ENCODE peak calls at places on chromosomes 6 and 20, in nine cellular contexts. Y, L, M, C, F, T, W, N and E are unnamed samples.
A peak's percentile ranks its signal among the peaks of the same experiment; 100 is the strongest.

GRCh38 chr6:80605165-80605989 is 498.9 kb downstream of the BCKDHB start:
- DNase-seq in L (no peak), T (peak; percentile 64), C (no peak), N (no peak), W (no peak), M (peak; percentile 11), F (peak; percentile 58), Y (no peak), E (no peak)

GRCh38 chr6:37517411-37517812 is 17.7 kb upstream of the CCDC167 start:
- DNase-seq in C (no peak), W (no peak), F (peak; percentile 94), M (no peak), L (peak; percentile 39), T (no peak), Y (peak; percentile 20), N (peak; percentile 85), E (no peak)

GRCh38 chr6:27144740-27145079 is 102.8 kb upstream of the PRSS16 start:
- DNase-seq in L (no peak), M (peak; percentile 35), F (no peak), C (no peak), W (no peak), Y (no peak), N (no peak), T (no peak), E (no peak)

GRCh38 chr20:62027698-62028321 is 37.9 kb downstream of the TAF4 start:
- DNase-seq in M (no peak), N (no peak), C (no peak), T (no peak), Y (no peak), W (no peak), F (no peak), L (no peak), E (no peak)

GRCh38 chr6:141212296-141212695 is 920.4 kb upstream of the GJE1 start:
- DNase-seq in Y (no peak), L (no peak), C (no peak), M (no peak), N (no peak), T (no peak), W (no peak), F (peak; percentile 37), E (no peak)

GRCh38 chr6:115444079-115444478 is 616.6 kb downstream of the FRK start:
- DNase-seq in T (no peak), N (no peak), W (no peak), M (no peak), F (peak; percentile 8), Y (no peak), L (no peak), C (no peak), E (no peak)

GRCh38 chr6:43129434-43130194 is 41.5 kb upstream of the SRF start:
- DNase-seq in T (peak; percentile 27), Y (no peak), N (peak; percentile 20), M (no peak), C (peak; percentile 51), L (no peak), F (no peak), W (no peak), E (no peak)

GRCh38 chr6:1255646-1256365 is 56.1 kb upstream of the FOXQ1 start:
- DNase-seq in M (no peak), L (no peak), Y (no peak), T (no peak), N (no peak), C (no peak), W (no peak), F (no peak), E (no peak)

GRCh38 chr6:32108094-32108627 is 977 bp downstream of the TNXB start:
- DNase-seq in F (no peak), N (no peak), C (peak; percentile 31), T (no peak), L (no peak), Y (no peak), M (no peak), W (no peak), E (no peak)

GRCh38 chr6:128570439-128571063 is 50.2 kb upstream of the PTPRK start:
- DNase-seq in W (no peak), T (no peak), N (no peak), L (no peak), Y (no peak), M (no peak), F (no peak), C (no peak), E (no peak)

GRCh38 chr6:31655349-31656237 is at the start of gene APOM:
- DNase-seq in F (no peak), L (no peak), N (no peak), M (no peak), T (no peak), Y (no peak), W (no peak), C (no peak), E (no peak)

GRCh38 chr20:51462566-51463276 is 79.8 kb downstream of the NFATC2 start:
- DNase-seq in Y (no peak), M (no peak), W (no peak), N (no peak), C (no peak), T (peak; percentile 62), F (no peak), L (no peak), E (no peak)

GRCh38 chr6:43724914-43725642 is 37.5 kb upstream of the MRPS18A start:
- DNase-seq in N (peak; percentile 80), F (peak; percentile 91), C (no peak), Y (peak; percentile 28), W (peak; percentile 59), T (peak; percentile 60), L (no peak), M (no peak), E (no peak)

GRCh38 chr6:1627884-1628550 is 18.3 kb downstream of the FOXC1 start:
- DNase-seq in W (no peak), N (no peak), L (no peak), M (no peak), C (no peak), F (no peak), T (no peak), Y (no peak), E (no peak)

GRCh38 chr20:50187403-50188051 is 3.1 kb upstream of the CEBPB start:
- DNase-seq in M (no peak), N (no peak), C (no peak), L (no peak), Y (no peak), W (no peak), T (peak; percentile 42), F (no peak), E (no peak)